ENCODE peak calls at places on chromosome 18, in ten cellular contexts. Q, R, N, W, T, S, I, B, E and U are unnamed samples.

GRCh38 chr18:52341617-52342381 is 1.8 kb downstream of the DCC start:
- DNase-seq in Q (no peak), R (no peak), N (no peak), W (no peak), T (peak; percentile 14), S (no peak), I (no peak), B (no peak), E (peak; percentile 41), U (no peak)

GRCh38 chr18:36312806-36313395 is 15.4 kb downstream of the FHOD3 start:
- DNase-seq in Q (no peak), R (no peak), N (no peak), W (no peak), T (peak; percentile 72), S (no peak), I (no peak), B (no peak), E (no peak), U (no peak)

GRCh38 chr18:46481048-46481846 is 175.8 kb downstream of the LOXHD1 start:
- DNase-seq in Q (peak; percentile 70), R (peak; percentile 10), N (peak; percentile 57), W (peak; percentile 64), T (peak; percentile 39), S (no peak), I (peak; percentile 44), B (peak; percentile 56), E (peak; percentile 34), U (peak; percentile 12)

GRCh38 chr18:7566587-7567486 is at the start of gene PTPRM:
- DNase-seq in Q (no peak), R (peak; percentile 52), N (peak; percentile 82), W (peak; percentile 46), T (peak; percentile 76), S (peak; percentile 97), I (peak; percentile 88), B (peak; percentile 80), E (peak; percentile 78), U (no peak)

GRCh38 chr18:3873698-3874495 is 423.9 kb downstream of the TGIF1 start:
- DNase-seq in Q (no peak), R (no peak), N (no peak), W (no peak), T (no peak), S (no peak), I (no peak), B (no peak), E (no peak), U (no peak)

GRCh38 chr18:44592639-44593038 is 88.0 kb upstream of the SETBP1 start:
- DNase-seq in Q (no peak), R (no peak), N (no peak), W (no peak), T (peak; percentile 81), S (no peak), I (no peak), B (no peak), E (peak; percentile 70), U (no peak)

GRCh38 chr18:59910967-59911366 is 11.2 kb downstream of the PMAIP1 start:
- DNase-seq in Q (no peak), R (no peak), N (no peak), W (no peak), T (peak; percentile 83), S (no peak), I (no peak), B (no peak), E (peak; percentile 67), U (no peak)

GRCh38 chr18:64134044-64134757 is 14.7 kb downstream of the LINC00305 start:
- DNase-seq in Q (no peak), R (no peak), N (no peak), W (no peak), T (peak; percentile 25), S (no peak), I (peak; percentile 16), B (no peak), E (peak; percentile 69), U (no peak)

GRCh38 chr18:46211816-46212215 is 107.6 kb downstream of the HAUS1 start:
- DNase-seq in Q (no peak), R (no peak), N (no peak), W (no peak), T (peak; percentile 66), S (no peak), I (peak; percentile 6), B (no peak), E (peak; percentile 59), U (no peak)

GRCh38 chr18:13159579-13159978 is 59.0 kb upstream of the LDLRAD4 start:
- DNase-seq in Q (peak; percentile 56), R (peak; percentile 40), N (no peak), W (peak; percentile 74), T (peak; percentile 53), S (no peak), I (peak; percentile 81), B (peak; percentile 73), E (peak; percentile 76), U (peak; percentile 26)

GRCh38 chr18:74115046-74115445 is 32.6 kb downstream of the FBXO15 start:
- DNase-seq in Q (no peak), R (no peak), N (no peak), W (no peak), T (peak; percentile 79), S (no peak), I (no peak), B (no peak), E (peak; percentile 67), U (no peak)

GRCh38 chr18:58960946-58961722 is 96.5 kb downstream of the ZNF532 start:
- DNase-seq in Q (no peak), R (no peak), N (no peak), W (no peak), T (peak; percentile 31), S (no peak), I (no peak), B (no peak), E (no peak), U (no peak)

GRCh38 chr18:77397056-77397455 is 147.4 kb downstream of the GALR1 start:
- DNase-seq in Q (no peak), R (no peak), N (no peak), W (no peak), T (no peak), S (no peak), I (no peak), B (no peak), E (no peak), U (no peak)

GRCh38 chr18:53886066-53886465 is 338.4 kb downstream of the MBD2 start:
- DNase-seq in Q (no peak), R (no peak), N (no peak), W (no peak), T (no peak), S (no peak), I (no peak), B (no peak), E (no peak), U (no peak)

GRCh38 chr18:9969247-9969646 is 55.4 kb downstream of the VAPA start:
- DNase-seq in Q (no peak), R (no peak), N (no peak), W (no peak), T (no peak), S (no peak), I (no peak), B (no peak), E (no peak), U (no peak)

GRCh38 chr18:28112056-28112470 is 64.9 kb downstream of the CDH2 start:
- DNase-seq in Q (no peak), R (no peak), N (no peak), W (no peak), T (peak; percentile 96), S (no peak), I (peak; percentile 63), B (no peak), E (peak; percentile 65), U (no peak)

GRCh38 chr18:28108254-28108653 is 68.7 kb downstream of the CDH2 start:
- DNase-seq in Q (no peak), R (no peak), N (no peak), W (no peak), T (no peak), S (no peak), I (no peak), B (no peak), E (no peak), U (no peak)

GRCh38 chr18:28109781-28110460 is 67.0 kb downstream of the CDH2 start:
- DNase-seq in Q (no peak), R (no peak), N (no peak), W (no peak), T (peak; percentile 55), S (no peak), I (no peak), B (no peak), E (peak; percentile 22), U (no peak)

GRCh38 chr18:28110924-28111323 is 66.0 kb downstream of the CDH2 start:
- DNase-seq in Q (no peak), R (no peak), N (no peak), W (no peak), T (no peak), S (no peak), I (no peak), B (no peak), E (no peak), U (no peak)

DNA sequence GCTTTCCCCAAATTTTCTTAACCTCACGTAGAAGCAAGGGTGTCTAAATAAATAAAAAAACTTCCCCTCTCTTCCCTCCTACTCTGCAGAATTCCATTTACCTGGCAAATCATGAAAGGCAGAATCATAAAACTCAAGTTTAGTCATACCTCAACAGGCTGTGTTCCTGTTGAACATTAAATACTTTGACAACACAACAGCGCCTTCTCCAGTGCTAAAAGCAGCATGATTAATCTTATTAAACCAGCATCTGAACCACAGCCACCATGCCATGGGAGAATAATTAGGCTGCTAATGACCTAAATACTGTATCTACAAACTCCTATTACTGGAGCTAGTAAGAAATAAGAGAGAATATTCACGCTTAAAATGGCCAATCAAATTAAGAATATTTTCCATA is 68.1 kb downstream of the CDH2 start:
- DNase-seq in Q (no peak), R (no peak), N (no peak), W (no peak), T (peak; percentile 69), S (no peak), I (peak; percentile 77), B (no peak), E (peak; percentile 28), U (no peak)
- TF ChIP-seq CTCF in Q (peak; percentile 10), R (peak; percentile 52), N (no peak), W (no peak), T (no peak), S (no peak), I (peak; percentile 67), B (no peak), E (no peak), U (no peak)

GRCh38 chr18:75215663-75216062 is 5.1 kb downstream of the TSHZ1 start:
- DNase-seq in Q (no peak), R (no peak), N (no peak), W (no peak), T (no peak), S (no peak), I (no peak), B (no peak), E (peak; percentile 6), U (no peak)
- H3K4me3 ChIP-seq in Q (no peak overlapping the region), R (no peak overlapping the region), N (no peak overlapping the region), W (no peak overlapping the region), T (no peak overlapping the region), S (no peak overlapping the region), I (no peak overlapping the region), B (no peak overlapping the region), E (no peak overlapping the region), U (no peak overlapping the region)

GRCh38 chr18:79379251-79379905 is 16.4 kb upstream of the NFATC1 start:
- DNase-seq in Q (no peak), R (no peak), N (no peak), W (no peak), T (no peak), S (peak; percentile 56), I (no peak), B (no peak), E (no peak), U (no peak)
- TF ChIP-seq CTCF in Q (no peak), R (no peak), N (no peak), W (no peak), T (no peak), S (peak; percentile 16), I (no peak), B (no peak), E (no peak), U (no peak)

GRCh38 chr18:62938006-62938405 is 222.7 kb downstream of the PHLPP1 start:
- DNase-seq in Q (no peak), R (no peak), N (no peak), W (no peak), T (peak; percentile 51), S (no peak), I (peak; percentile 25), B (no peak), E (no peak), U (no peak)
- H3K4me3 ChIP-seq in Q (no peak overlapping the region), R (no peak overlapping the region), N (no peak overlapping the region), W (no peak overlapping the region), T (no peak overlapping the region), S (no peak overlapping the region), I (no peak overlapping the region), B (no peak overlapping the region), E (no peak overlapping the region), U (no peak overlapping the region)